ENCODE peak calls at places on chromosome 2, in seven cellular contexts. R, F, C, D, I, E and Q are unnamed samples.

GRCh38 chr2:112629823-112630222 is 15.9 kb upstream of the SLC20A1 start:
- DNase-seq in R (no peak), F (no peak), C (no peak), D (no peak), I (no peak), E (no peak), Q (no peak)

GRCh38 chr2:119276864-119277263 is 53.2 kb downstream of the STEAP3 start:
- DNase-seq in R (no peak), F (no peak), C (no peak), D (peak), I (no peak), E (no peak), Q (no peak)

GRCh38 chr2:70049261-70049660 is 38.0 kb upstream of the PCBP1 start:
- DNase-seq in R (no peak), F (no peak), C (no peak), D (no peak), I (no peak), E (no peak), Q (no peak)

GRCh38 chr2:107717666-107718065 is 109.0 kb upstream of the RGPD4 start:
- DNase-seq in R (no peak), F (no peak), C (no peak), D (no peak), I (no peak), E (no peak), Q (no peak)

GRCh38 chr2:32712870-32713269 is 85.0 kb downstream of the TTC27 start:
- DNase-seq in R (no peak), F (no peak), C (no peak), D (no peak), I (no peak), E (no peak), Q (no peak)

GRCh38 chr2:235433860-235434259 is 60.0 kb upstream of the AGAP1 start:
- DNase-seq in R (no peak), F (no peak), C (peak), D (no peak), I (peak), E (no peak), Q (no peak)

GRCh38 chr2:43059183-43059897 is 167.1 kb downstream of the ZFP36L2 start:
- DNase-seq in R (peak), F (no peak), C (no peak), D (no peak), I (no peak), E (peak), Q (peak)

GRCh38 chr2:65710779-65711295 is 278.4 kb upstream of the SPRED2 start:
- DNase-seq in R (no peak), F (peak), C (peak), D (no peak), I (peak), E (no peak), Q (no peak)

GRCh38 chr2:168244318-168244717 is 3.1 kb downstream of the STK39 start:
- DNase-seq in R (no peak), F (no peak), C (peak), D (no peak), I (peak), E (no peak), Q (no peak)

GRCh38 chr2:8576525-8577157 is 105.2 kb upstream of the ID2 start:
- DNase-seq in R (no peak), F (no peak), C (no peak), D (no peak), I (no peak), E (no peak), Q (no peak)

GRCh38 chr2:171086352-171087290 is 74.1 kb downstream of the TLK1 start:
- DNase-seq in R (peak), F (peak), C (peak), D (no peak), I (peak), E (peak), Q (peak)

GRCh38 chr2:73069041-73069854 is 2.3 kb downstream of the SFXN5 start:
- DNase-seq in R (no peak), F (no peak), C (no peak), D (no peak), I (no peak), E (no peak), Q (peak)

GRCh38 chr2:2950403-2950952 is 427.1 kb downstream of the EIPR1 start:
- DNase-seq in R (no peak), F (no peak), C (peak), D (no peak), I (no peak), E (no peak), Q (no peak)

GRCh38 chr2:134662751-134663150 is 56.0 kb downstream of the TMEM163 start:
- DNase-seq in R (no peak), F (no peak), C (no peak), D (no peak), I (no peak), E (no peak), Q (no peak)

GRCh38 chr2:204177977-204178522 is 241.5 kb downstream of the ICOS start:
- DNase-seq in R (peak), F (peak), C (peak), D (peak), I (peak), E (no peak), Q (peak)

GRCh38 chr2:61247204-61247812 is 85.3 kb downstream of the C2orf74 start:
- DNase-seq in R (no peak), F (no peak), C (no peak), D (no peak), I (no peak), E (no peak), Q (no peak)

GRCh38 chr2:25227576-25227975 is 59.2 kb upstream of the POMC start:
- DNase-seq in R (no peak), F (no peak), C (no peak), D (no peak), I (no peak), E (no peak), Q (peak)

GRCh38 chr2:17805717-17806354 is 10.4 kb upstream of the MSGN1 start:
- DNase-seq in R (no peak), F (no peak), C (no peak), D (no peak), I (no peak), E (no peak), Q (no peak)

GRCh38 chr2:69241039-69241586 is 145.9 kb downstream of the GFPT1 start:
- DNase-seq in R (no peak), F (no peak), C (no peak), D (no peak), I (no peak), E (no peak), Q (no peak)

GRCh38 chr2:15650616-15651366 is 59.1 kb downstream of the DDX1 start:
- DNase-seq in R (no peak), F (no peak), C (no peak), D (no peak), I (no peak), E (no peak), Q (no peak)

GRCh38 chr2:120720746-120721145 is 14.9 kb upstream of the GLI2 start:
- DNase-seq in R (no peak), F (no peak), C (no peak), D (no peak), I (no peak), E (peak), Q (no peak)

GRCh38 chr2:238908960-238909951 is 61.4 kb downstream of the TWIST2 start:
- DNase-seq in R (no peak), F (no peak), C (peak), D (no peak), I (no peak), E (no peak), Q (no peak)

GRCh38 chr2:118857677-118858484 is 10.4 kb upstream of the EN1 start:
- DNase-seq in R (no peak), F (no peak), C (no peak), D (peak), I (no peak), E (no peak), Q (no peak)

GRCh38 chr2:96578731-96579130 is 42.2 kb downstream of the ARID5A start:
- DNase-seq in R (no peak), F (no peak), C (no peak), D (no peak), I (no peak), E (no peak), Q (no peak)

DNA sequence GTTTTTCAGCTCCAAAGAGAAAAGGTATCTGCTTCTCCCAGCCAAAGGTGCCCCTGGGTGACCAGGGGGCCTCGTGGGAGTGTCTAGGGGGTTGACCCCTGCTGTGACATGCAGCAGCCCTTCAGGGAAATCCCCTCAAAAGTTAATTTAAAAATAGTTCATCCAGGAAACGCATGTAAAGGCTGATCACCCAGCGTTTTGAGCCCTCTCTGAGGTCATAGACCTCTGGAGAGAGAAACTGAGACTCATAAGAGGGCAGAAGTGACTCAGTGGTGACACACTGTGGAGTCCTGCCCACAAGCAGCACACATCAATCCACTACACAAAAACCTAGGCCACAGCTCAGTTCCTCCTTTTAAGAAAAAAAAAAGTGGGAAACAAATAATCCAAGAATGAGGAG is 11.9 kb downstream of the GAL3ST2 start:
- DNase-seq in R (peak), F (peak), C (no peak), D (no peak), I (no peak), E (no peak), Q (no peak)
- TF ChIP-seq JUND in R (no peak), F (peak), C (no peak), D (no peak), I (no peak), E (no peak), Q (no peak)

DNA sequence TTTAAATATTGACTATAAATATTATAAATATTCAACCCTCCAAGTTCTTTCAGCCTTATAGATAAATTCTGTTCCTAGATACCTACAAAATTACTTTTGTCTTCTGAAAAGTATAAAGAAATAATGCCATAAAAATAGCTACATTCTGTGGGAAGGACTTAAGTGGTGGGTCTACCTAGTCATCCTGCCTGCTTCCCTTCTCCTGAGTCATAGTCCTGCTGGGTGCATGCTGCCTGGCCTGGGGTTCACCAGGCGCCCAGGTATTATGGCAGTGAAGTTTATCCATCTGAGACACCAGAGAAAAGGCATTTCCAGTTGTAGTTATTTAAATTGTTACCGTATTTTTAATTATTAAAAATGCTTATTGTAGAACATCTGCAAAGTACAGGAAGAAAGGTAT is 167.5 kb downstream of the SLC39A10 start:
- DNase-seq in R (no peak), F (no peak), C (no peak), D (no peak), I (no peak), E (no peak), Q (no peak)
- TF ChIP-seq JUND in R (no peak), F (no peak), C (no peak), D (no peak), I (no peak), E (no peak), Q (no peak)

DNA sequence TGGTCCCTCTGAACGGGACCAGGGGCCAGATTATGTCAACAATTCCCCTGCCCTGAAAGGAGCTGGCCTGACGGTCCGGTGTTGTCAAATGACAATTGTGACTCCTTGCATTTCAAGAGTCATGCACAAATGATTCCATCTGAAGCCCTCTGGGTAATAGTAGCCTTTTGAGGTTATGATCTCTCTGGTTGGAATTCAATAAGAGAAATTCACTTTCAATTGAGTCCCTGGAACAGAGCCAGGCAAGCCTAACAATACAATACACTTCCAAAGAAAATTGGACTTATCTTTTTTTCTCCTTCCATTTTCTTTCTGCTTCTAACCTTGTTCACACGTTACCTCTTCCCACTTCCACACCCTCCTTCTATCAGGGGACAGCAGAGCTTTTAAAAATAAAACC is 116.8 kb downstream of the C1D start:
- DNase-seq in R (no peak), F (no peak), C (no peak), D (no peak), I (no peak), E (no peak), Q (no peak)
- TF ChIP-seq JUND in R (no peak), F (no peak), C (no peak), D (no peak), I (no peak), E (no peak), Q (no peak)

GRCh38 chr2:227013881-227014280 is 150.1 kb downstream of the COL4A4 start:
- DNase-seq in R (no peak), F (no peak), C (no peak), D (no peak), I (no peak), E (no peak), Q (no peak)

GRCh38 chr2:227020416-227020815 is 143.6 kb downstream of the COL4A4 start:
- DNase-seq in R (no peak), F (no peak), C (no peak), D (no peak), I (no peak), E (no peak), Q (no peak)

GRCh38 chr2:227013330-227013729 is 150.7 kb downstream of the COL4A4 start:
- DNase-seq in R (no peak), F (no peak), C (no peak), D (no peak), I (no peak), E (no peak), Q (no peak)

GRCh38 chr2:227016894-227017293 is 147.1 kb downstream of the COL4A4 start:
- DNase-seq in R (no peak), F (no peak), C (no peak), D (no peak), I (no peak), E (no peak), Q (no peak)
- TF ChIP-seq JUND in R (no peak), F (no peak), C (no peak), D (no peak), I (no peak), E (no peak), Q (no peak)

GRCh38 chr2:31207790-31208189 is 9.5 kb downstream of the CAPN14 start:
- DNase-seq in R (no peak), F (no peak), C (no peak), D (peak), I (no peak), E (no peak), Q (no peak)
- TF ChIP-seq JUND in R (no peak), F (no peak), C (no peak), D (no peak), I (no peak), E (no peak), Q (no peak)

GRCh38 chr2:85468704-85469349 is 50.3 kb downstream of the SH2D6 start:
- DNase-seq in R (no peak), F (peak), C (peak), D (no peak), I (peak), E (no peak), Q (peak)
- TF ChIP-seq JUND in R (no peak), F (no peak), C (no peak), D (no peak), I (peak), E (no peak), Q (no peak)

DNA sequence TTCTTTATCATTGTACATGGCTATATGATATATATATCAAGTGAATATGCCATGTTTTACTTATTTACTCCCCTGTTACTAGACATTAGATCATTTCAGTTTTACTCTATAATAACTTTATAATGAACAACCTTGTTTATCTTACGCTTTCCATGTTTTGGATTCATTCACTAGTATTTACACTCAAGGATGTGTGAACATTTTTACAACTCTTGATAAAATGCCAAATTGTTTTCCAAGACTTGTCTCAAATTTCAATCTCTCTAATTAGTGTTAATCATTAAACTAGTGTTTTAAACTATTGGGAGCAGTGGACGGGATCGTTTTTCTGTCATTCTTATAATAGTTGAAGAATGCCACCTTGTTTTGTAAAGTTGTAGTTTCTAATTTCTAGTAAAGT is 51.5 kb upstream of the B3GNT7 start:
- DNase-seq in R (no peak), F (no peak), C (no peak), D (no peak), I (no peak), E (no peak), Q (no peak)
- TF ChIP-seq JUND in R (no peak), F (no peak), C (no peak), D (no peak), I (no peak), E (no peak), Q (no peak)